ENCODE peak calls at places on chromosomes 12 and 14, in five cellular contexts. One of them, this sample, is unnamed. For H3K4me1, the result is how much of the 10 kb centered on the place peaks cover.

GRCh38 chr12:17928708-17929366 is 161.2 kb downstream of the RERGL start:
- DNase-seq in mesendoderm: peak
- DNase-seq in breast epithelium: no peak
- DNase-seq in lower lobe of right lung: no peak
- DNase-seq in heart left ventricle: no peak
- DNase-seq in this sample: no peak

GRCh38 chr12:2876431-2877046 is 435 bp downstream of the FOXM1 start:
- DNase-seq in mesendoderm: peak
- DNase-seq in breast epithelium: no peak
- DNase-seq in lower lobe of right lung: no peak
- DNase-seq in heart left ventricle: no peak
- DNase-seq in this sample: no peak

GRCh38 chr14:55118761-55119160 is 10.3 kb upstream of the LGALS3 start:
- DNase-seq in mesendoderm: no peak
- DNase-seq in breast epithelium: no peak
- DNase-seq in lower lobe of right lung: no peak
- DNase-seq in heart left ventricle: no peak
- DNase-seq in this sample: no peak

GRCh38 chr14:81400852-81401251 is 728 bp upstream of the STON2 start:
- DNase-seq in mesendoderm: peak
- DNase-seq in breast epithelium: peak
- DNase-seq in lower lobe of right lung: peak
- DNase-seq in heart left ventricle: peak
- DNase-seq in this sample: peak

GRCh38 chr14:90505531-90505930 is 108.7 kb downstream of the CALM1 start:
- DNase-seq in mesendoderm: no peak
- DNase-seq in breast epithelium: no peak
- DNase-seq in lower lobe of right lung: no peak
- DNase-seq in heart left ventricle: no peak
- DNase-seq in this sample: no peak

GRCh38 chr14:97233319-97233980 is 436.3 kb downstream of the VRK1 start:
- DNase-seq in mesendoderm: no peak
- DNase-seq in breast epithelium: no peak
- DNase-seq in lower lobe of right lung: no peak
- DNase-seq in heart left ventricle: no peak
- DNase-seq in this sample: no peak

GRCh38 chr14:62885451-62885850 is 159.8 kb downstream of the KCNH5 start:
- DNase-seq in mesendoderm: no peak
- DNase-seq in breast epithelium: no peak
- DNase-seq in lower lobe of right lung: no peak
- DNase-seq in heart left ventricle: no peak
- DNase-seq in this sample: no peak

GRCh38 chr12:31368666-31369361 is 42.9 kb upstream of the SINHCAF start:
- DNase-seq in mesendoderm: peak
- DNase-seq in breast epithelium: no peak
- DNase-seq in lower lobe of right lung: no peak
- DNase-seq in heart left ventricle: no peak
- DNase-seq in this sample: no peak

GRCh38 chr12:116718578-116719454 is 19.1 kb downstream of the SPRING1 start:
- DNase-seq in mesendoderm: no peak
- DNase-seq in breast epithelium: no peak
- DNase-seq in lower lobe of right lung: no peak
- DNase-seq in heart left ventricle: no peak
- DNase-seq in this sample: no peak

GRCh38 chr14:25049127-25049558 is 804 bp downstream of the STXBP6 start:
- DNase-seq in mesendoderm: no peak
- DNase-seq in breast epithelium: no peak
- DNase-seq in lower lobe of right lung: no peak
- DNase-seq in heart left ventricle: peak
- DNase-seq in this sample: no peak

GRCh38 chr12:83015390-83016225 is 328.9 kb downstream of the TMTC2 start:
- DNase-seq in mesendoderm: no peak
- DNase-seq in breast epithelium: no peak
- DNase-seq in lower lobe of right lung: no peak
- DNase-seq in heart left ventricle: no peak
- DNase-seq in this sample: no peak

GRCh38 chr12:63064080-63064479 is 86.9 kb downstream of the AVPR1A start:
- DNase-seq in mesendoderm: no peak
- DNase-seq in breast epithelium: no peak
- DNase-seq in lower lobe of right lung: no peak
- DNase-seq in heart left ventricle: no peak
- DNase-seq in this sample: no peak

GRCh38 chr14:61602733-61603077 is 92.6 kb upstream of the HIF1A start:
- DNase-seq in mesendoderm: peak
- DNase-seq in breast epithelium: no peak
- DNase-seq in lower lobe of right lung: no peak
- DNase-seq in heart left ventricle: no peak
- DNase-seq in this sample: no peak

GRCh38 chr12:133145981-133146380 is 15.6 kb downstream of the ZNF10 start:
- DNase-seq in mesendoderm: no peak
- DNase-seq in breast epithelium: no peak
- DNase-seq in lower lobe of right lung: no peak
- DNase-seq in heart left ventricle: no peak
- DNase-seq in this sample: no peak

GRCh38 chr12:49924847-49925246 is 21.1 kb upstream of the FAIM2 start:
- DNase-seq in mesendoderm: no peak
- DNase-seq in breast epithelium: no peak
- DNase-seq in lower lobe of right lung: no peak
- DNase-seq in heart left ventricle: no peak
- DNase-seq in this sample: peak

GRCh38 chr14:55438066-55438683 is 2.2 kb downstream of the TBPL2 start:
- DNase-seq in mesendoderm: peak
- DNase-seq in breast epithelium: no peak
- DNase-seq in lower lobe of right lung: no peak
- DNase-seq in heart left ventricle: no peak
- DNase-seq in this sample: no peak

GRCh38 chr14:98182385-98183055 is 1089.5 kb downstream of the BCL11B start:
- DNase-seq in mesendoderm: no peak
- DNase-seq in breast epithelium: no peak
- DNase-seq in lower lobe of right lung: no peak
- DNase-seq in heart left ventricle: no peak
- DNase-seq in this sample: no peak

GRCh38 chr12:42919691-42920090 is 330.1 kb upstream of the PRICKLE1 start:
- DNase-seq in mesendoderm: no peak
- DNase-seq in breast epithelium: no peak
- DNase-seq in lower lobe of right lung: no peak
- DNase-seq in heart left ventricle: no peak
- DNase-seq in this sample: no peak

GRCh38 chr14:70782361-70782760 is 27.0 kb downstream of the MAP3K9 start:
- DNase-seq in mesendoderm: no peak
- DNase-seq in breast epithelium: no peak
- DNase-seq in lower lobe of right lung: no peak
- DNase-seq in heart left ventricle: no peak
- DNase-seq in this sample: no peak

GRCh38 chr14:102278631-102278935 is 26.4 kb downstream of the MOK start:
- DNase-seq in mesendoderm: no peak
- DNase-seq in breast epithelium: no peak
- DNase-seq in lower lobe of right lung: no peak
- DNase-seq in heart left ventricle: no peak
- DNase-seq in this sample: no peak

GRCh38 chr12:64627781-64628180 is 17.5 kb downstream of the RASSF3 start:
- DNase-seq in mesendoderm: no peak
- DNase-seq in breast epithelium: no peak
- DNase-seq in lower lobe of right lung: no peak
- DNase-seq in heart left ventricle: no peak
- DNase-seq in this sample: no peak

GRCh38 chr12:101490286-101490920 is 15.3 kb downstream of the SPIC start:
- DNase-seq in mesendoderm: peak
- DNase-seq in breast epithelium: no peak
- DNase-seq in lower lobe of right lung: no peak
- DNase-seq in heart left ventricle: no peak
- DNase-seq in this sample: no peak

GRCh38 chr14:34981743-34982420 is 910 bp upstream of the SRP54 start:
- DNase-seq in mesendoderm: peak
- DNase-seq in breast epithelium: no peak
- DNase-seq in lower lobe of right lung: no peak
- DNase-seq in heart left ventricle: no peak
- DNase-seq in this sample: no peak

GRCh38 chr12:4001869-4002268 is 128.7 kb upstream of the PARP11 start:
- DNase-seq in mesendoderm: no peak
- DNase-seq in breast epithelium: no peak
- DNase-seq in lower lobe of right lung: no peak
- DNase-seq in heart left ventricle: no peak
- DNase-seq in this sample: no peak

GRCh38 chr12:24778486-24779304 is 170.2 kb downstream of the BCAT1 start:
- DNase-seq in mesendoderm: peak
- DNase-seq in breast epithelium: no peak
- DNase-seq in lower lobe of right lung: no peak
- DNase-seq in heart left ventricle: no peak
- DNase-seq in this sample: no peak

GRCh38 chr12:40219760-40220159 is 5.0 kb upstream of the LRRK2 start:
- DNase-seq in mesendoderm: no peak
- DNase-seq in breast epithelium: no peak
- DNase-seq in lower lobe of right lung: no peak
- DNase-seq in heart left ventricle: no peak
- DNase-seq in this sample: no peak

GRCh38 chr12:11815397-11815796 is 165.9 kb downstream of the ETV6 start:
- DNase-seq in mesendoderm: no peak
- DNase-seq in breast epithelium: no peak
- DNase-seq in lower lobe of right lung: no peak
- DNase-seq in heart left ventricle: no peak
- DNase-seq in this sample: no peak

GRCh38 chr14:52067873-52068740 is 752 bp downstream of the NID2 start:
- DNase-seq in mesendoderm: peak
- DNase-seq in breast epithelium: no peak
- DNase-seq in lower lobe of right lung: no peak
- DNase-seq in heart left ventricle: peak
- DNase-seq in this sample: peak

GRCh38 chr12:92151916-92152315 is 6.3 kb upstream of the BTG1 start:
- DNase-seq in mesendoderm: no peak
- DNase-seq in breast epithelium: no peak
- DNase-seq in lower lobe of right lung: no peak
- DNase-seq in heart left ventricle: no peak
- DNase-seq in this sample: no peak

GRCh38 chr14:97524579-97525319 is 727.6 kb downstream of the VRK1 start:
- DNase-seq in mesendoderm: no peak
- DNase-seq in breast epithelium: no peak
- DNase-seq in lower lobe of right lung: no peak
- DNase-seq in heart left ventricle: no peak
- DNase-seq in this sample: no peak

GRCh38 chr14:53663709-53664108 is 292.9 kb downstream of the BMP4 start:
- DNase-seq in mesendoderm: peak
- DNase-seq in breast epithelium: no peak
- DNase-seq in lower lobe of right lung: no peak
- DNase-seq in heart left ventricle: peak
- DNase-seq in this sample: no peak

GRCh38 chr12:97756741-97757140 is 294.1 kb downstream of the RMST start:
- DNase-seq in mesendoderm: no peak
- DNase-seq in breast epithelium: no peak
- DNase-seq in lower lobe of right lung: no peak
- DNase-seq in heart left ventricle: no peak
- DNase-seq in this sample: no peak

GRCh38 chr12:97760601-97761000 is 298.0 kb downstream of the RMST start:
- DNase-seq in mesendoderm: no peak
- DNase-seq in breast epithelium: no peak
- DNase-seq in lower lobe of right lung: no peak
- DNase-seq in heart left ventricle: no peak
- DNase-seq in this sample: no peak

GRCh38 chr12:97757431-97758091 is 295.0 kb downstream of the RMST start:
- DNase-seq in mesendoderm: no peak
- DNase-seq in breast epithelium: no peak
- DNase-seq in lower lobe of right lung: no peak
- DNase-seq in heart left ventricle: no peak
- DNase-seq in this sample: no peak

GRCh38 chr12:97758102-97758501 is 295.5 kb downstream of the RMST start:
- DNase-seq in mesendoderm: no peak
- DNase-seq in breast epithelium: no peak
- DNase-seq in lower lobe of right lung: no peak
- DNase-seq in heart left ventricle: no peak
- DNase-seq in this sample: no peak

DNA sequence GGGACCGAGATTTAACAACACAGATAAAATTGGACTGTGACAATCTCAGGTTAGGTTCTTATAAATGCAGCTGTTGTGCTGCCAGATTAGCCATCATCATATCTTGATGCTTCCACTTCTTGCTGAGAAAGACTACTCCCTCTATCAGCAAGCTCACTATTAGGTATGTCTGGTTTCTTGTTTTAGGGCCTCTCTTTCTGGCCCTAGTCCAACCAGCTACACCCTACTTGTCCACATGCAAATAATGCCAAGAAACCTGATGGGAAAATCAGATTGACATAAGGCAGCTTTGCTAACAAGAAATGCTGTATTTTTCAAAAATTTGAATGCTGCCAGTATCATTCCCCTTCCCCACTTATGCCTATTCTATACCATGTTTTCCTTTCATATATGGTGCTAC is 296.0 kb downstream of the RMST start:
- DNase-seq in mesendoderm: no peak
- DNase-seq in breast epithelium: no peak
- DNase-seq in lower lobe of right lung: no peak
- DNase-seq in heart left ventricle: no peak
- DNase-seq in this sample: no peak
- H3K4me1 ChIP-seq in mesendoderm: under half
- H3K4me1 ChIP-seq in breast epithelium: under half
- H3K4me1 ChIP-seq in lower lobe of right lung: under half
- H3K4me1 ChIP-seq in heart left ventricle: under half
- H3K4me1 ChIP-seq in this sample: under half

GRCh38 chr12:1503281-1503711 is 91.1 kb downstream of the FBXL14 start:
- DNase-seq in mesendoderm: no peak
- DNase-seq in breast epithelium: no peak
- DNase-seq in lower lobe of right lung: no peak
- DNase-seq in heart left ventricle: no peak
- DNase-seq in this sample: no peak

GRCh38 chr12:1507308-1507707 is 87.1 kb downstream of the FBXL14 start:
- DNase-seq in mesendoderm: no peak
- DNase-seq in breast epithelium: no peak
- DNase-seq in lower lobe of right lung: no peak
- DNase-seq in heart left ventricle: no peak
- DNase-seq in this sample: no peak

GRCh38 chr12:1505576-1505975 is 88.8 kb downstream of the FBXL14 start:
- DNase-seq in mesendoderm: no peak
- DNase-seq in breast epithelium: no peak
- DNase-seq in lower lobe of right lung: no peak
- DNase-seq in heart left ventricle: no peak
- DNase-seq in this sample: no peak

GRCh38 chr12:1504304-1505150 is 89.9 kb downstream of the FBXL14 start:
- DNase-seq in mesendoderm: no peak
- DNase-seq in breast epithelium: no peak
- DNase-seq in lower lobe of right lung: no peak
- DNase-seq in heart left ventricle: no peak
- DNase-seq in this sample: no peak

GRCh38 chr12:1505151-1505450 is 89.3 kb downstream of the FBXL14 start:
- DNase-seq in mesendoderm: no peak
- DNase-seq in breast epithelium: no peak
- DNase-seq in lower lobe of right lung: no peak
- DNase-seq in heart left ventricle: no peak
- DNase-seq in this sample: no peak
- H3K4me1 ChIP-seq in mesendoderm: under half
- H3K4me1 ChIP-seq in breast epithelium: under half
- H3K4me1 ChIP-seq in lower lobe of right lung: under half
- H3K4me1 ChIP-seq in heart left ventricle: under half
- H3K4me1 ChIP-seq in this sample: under half

GRCh38 chr12:79873223-79873622 is 61.7 kb downstream of the PPP1R12A start:
- DNase-seq in mesendoderm: no peak
- DNase-seq in breast epithelium: no peak
- DNase-seq in lower lobe of right lung: no peak
- DNase-seq in heart left ventricle: no peak
- DNase-seq in this sample: no peak
- H3K4me1 ChIP-seq in mesendoderm: under half
- H3K4me1 ChIP-seq in breast epithelium: under half
- H3K4me1 ChIP-seq in lower lobe of right lung: under half
- H3K4me1 ChIP-seq in heart left ventricle: under half
- H3K4me1 ChIP-seq in this sample: under half

GRCh38 chr14:73762375-73762822 is 48.2 kb upstream of the PNMA1 start:
- DNase-seq in mesendoderm: no peak
- DNase-seq in breast epithelium: no peak
- DNase-seq in lower lobe of right lung: no peak
- DNase-seq in heart left ventricle: no peak
- DNase-seq in this sample: no peak
- H3K4me1 ChIP-seq in mesendoderm: under half
- H3K4me1 ChIP-seq in breast epithelium: under half
- H3K4me1 ChIP-seq in lower lobe of right lung: half or more
- H3K4me1 ChIP-seq in heart left ventricle: half or more
- H3K4me1 ChIP-seq in this sample: half or more

This sample was measured in left lung.